ENCODE peak calls at places on chromosomes 3 and 15, in eight cellular contexts. B is left lung; M is small intestine; L is CD4-positive, alpha-beta memory T cell; Q is anterior cingulate cortex; W is fibroblast of lung; C is effector CD4-positive, alpha-beta T cell; H is neural crest cell. G is an unnamed sample.

GRCh38 chr3:140093742-140094141 is 158.8 kb downstream of the CLSTN2 start:
- DNase-seq in H (no peak), L (no peak), C (no peak), B (no peak), W (peak), M (no peak), Q (no peak), G (no peak)

GRCh38 chr3:171054921-171055320 is 28.4 kb upstream of the SLC2A2 start:
- DNase-seq in L (no peak), B (no peak), H (no peak), Q (no peak), C (no peak), W (peak), M (no peak), G (no peak)

GRCh38 chr3:115239717-115240116 is 92.6 kb upstream of the ZBTB20 start:
- DNase-seq in B (no peak), L (no peak), M (peak), H (no peak), Q (peak), W (peak), C (no peak), G (no peak)

GRCh38 chr3:72154391-72155300 is 369.7 kb upstream of the PROK2 start:
- DNase-seq in L (no peak), H (no peak), B (no peak), W (peak), M (no peak), C (no peak), Q (no peak), G (no peak)

GRCh38 chr3:51391566-51392300 is 648 bp downstream of the RBM15B start:
- DNase-seq in M (peak), C (peak), B (peak), H (no peak), W (peak), Q (peak), L (peak), G (no peak)

GRCh38 chr3:39548282-39548681 is 80.8 kb downstream of the MOBP start:
- DNase-seq in L (no peak), M (no peak), C (no peak), B (no peak), H (no peak), Q (no peak), W (no peak), G (no peak)

GRCh38 chr3:30770387-30770786 is 124.1 kb downstream of the GADL1 start:
- DNase-seq in B (no peak), C (no peak), Q (no peak), L (no peak), M (no peak), W (peak), H (peak), G (no peak)

GRCh38 chr3:72290859-72291641 is 506.1 kb upstream of the PROK2 start:
- DNase-seq in C (no peak), W (no peak), L (no peak), M (no peak), B (no peak), H (no peak), Q (no peak), G (no peak)

GRCh38 chr3:31533169-31533870 is 595 bp downstream of the STT3B start:
- DNase-seq in C (peak), L (peak), B (peak), W (peak), H (peak), Q (peak), M (peak), G (peak)

GRCh38 chr15:42101861-42102260 is 7.5 kb upstream of the PLA2G4D start:
- DNase-seq in Q (no peak), H (no peak), L (no peak), C (no peak), M (no peak), W (no peak), B (no peak), G (no peak)

GRCh38 chr3:63576826-63577225 is 75.6 kb upstream of the SNTN start:
- DNase-seq in C (no peak), Q (no peak), H (no peak), M (peak), B (no peak), W (no peak), L (no peak), G (no peak)

GRCh38 chr3:105813710-105814109 is 55.1 kb downstream of the CBLB start:
- DNase-seq in Q (no peak), M (no peak), H (no peak), L (no peak), W (no peak), B (no peak), C (no peak), G (no peak)

GRCh38 chr3:193857996-193858395 is 265.0 kb downstream of the OPA1 start:
- DNase-seq in M (no peak), W (peak), Q (no peak), L (no peak), H (no peak), B (no peak), C (no peak), G (no peak)

GRCh38 chr3:64408770-64409169 is 183.5 kb upstream of the PRICKLE2 start:
- DNase-seq in H (no peak), W (peak), C (no peak), B (no peak), M (no peak), Q (no peak), L (no peak), G (no peak)

GRCh38 chr3:139292933-139293664 is 50.7 kb upstream of the MRPS22 start:
- DNase-seq in C (no peak), L (no peak), B (no peak), Q (no peak), H (no peak), W (peak), M (no peak), G (no peak)

GRCh38 chr3:87361956-87362355 is 85.6 kb upstream of the POU1F1 start:
- DNase-seq in H (no peak), C (no peak), W (no peak), Q (no peak), M (no peak), B (no peak), L (no peak), G (no peak)

GRCh38 chr3:65439641-65440040 is 599.1 kb downstream of the MAGI1 start:
- DNase-seq in B (no peak), L (no peak), Q (peak), M (peak), C (no peak), H (peak), W (peak), G (no peak)

GRCh38 chr3:124351430-124352142 is 359.7 kb upstream of the ROPN1 start:
- DNase-seq in C (no peak), M (peak), Q (no peak), H (peak), B (no peak), L (no peak), W (peak), G (peak)

GRCh38 chr15:69926011-69926410 is 171.7 kb downstream of the TLE3 start:
- DNase-seq in C (no peak), L (no peak), M (no peak), H (no peak), W (no peak), Q (no peak), B (no peak), G (no peak)

GRCh38 chr15:59646271-59646670 is 11.0 kb downstream of the GTF2A2 start:
- DNase-seq in B (no peak), W (no peak), M (no peak), L (no peak), Q (no peak), H (no peak), C (no peak), G (no peak)

GRCh38 chr15:98523912-98524255 is 124.5 kb upstream of the IGF1R start:
- DNase-seq in L (no peak), W (no peak), B (no peak), C (no peak), M (no peak), Q (no peak), H (no peak), G (no peak)

GRCh38 chr3:113769551-113769950 is 22.7 kb downstream of the ATP6V1A start:
- DNase-seq in C (no peak), W (peak), M (peak), Q (no peak), L (no peak), H (no peak), B (no peak), G (no peak)

GRCh38 chr3:127428344-127429001 is 140.6 kb upstream of the PRR20G start:
- DNase-seq in M (no peak), L (no peak), C (no peak), B (no peak), W (peak), Q (no peak), H (no peak), G (no peak)